ENCODE peak calls at places on chromosome 4, in ten cellular contexts. Y, D, X, N, V, F, M, A, P and G are unnamed samples.

GRCh38 chr4:38560340-38560739 is 103.7 kb upstream of the KLF3 start:
- DNase-seq in Y (no peak), D (no peak), X (no peak), N (no peak), V (no peak), F (no peak), M (no peak), A (no peak), P (no peak), G (no peak)

GRCh38 chr4:3825530-3825929 is 59.3 kb downstream of the ADRA2C start:
- DNase-seq in Y (no peak), D (no peak), X (no peak), N (no peak), V (no peak), F (no peak), M (no peak), A (no peak), P (no peak), G (no peak)

GRCh38 chr4:85591361-85592098 is 116.6 kb downstream of the ARHGAP24 start:
- DNase-seq in Y (peak; percentile 51), D (no peak), X (no peak), N (no peak), V (no peak), F (no peak), M (no peak), A (no peak), P (no peak), G (no peak)

GRCh38 chr4:94285666-94286065 is 57.0 kb downstream of the HPGDS start:
- DNase-seq in Y (no peak), D (no peak), X (no peak), N (no peak), V (no peak), F (no peak), M (no peak), A (no peak), P (no peak), G (no peak)

GRCh38 chr4:74320559-74321118 is 12.4 kb downstream of the EPGN start:
- DNase-seq in Y (peak; percentile 56), D (peak; percentile 43), X (no peak), N (no peak), V (peak; percentile 63), F (no peak), M (no peak), A (peak; percentile 14), P (peak; percentile 86), G (peak; percentile 10)

GRCh38 chr4:118351851-118352827 is 664 bp downstream of the PRSS12 start:
- DNase-seq in Y (no peak), D (peak; percentile 65), X (no peak), N (no peak), V (peak; percentile 63), F (no peak), M (no peak), A (peak; percentile 35), P (no peak), G (peak; percentile 65)

GRCh38 chr4:48025005-48025404 is 8.4 kb downstream of the NIPAL1 start:
- DNase-seq in Y (no peak), D (no peak), X (no peak), N (no peak), V (no peak), F (no peak), M (no peak), A (no peak), P (no peak), G (no peak)

GRCh38 chr4:76373919-76374552 is 46.9 kb downstream of the CCDC158 start:
- DNase-seq in Y (no peak), D (no peak), X (no peak), N (no peak), V (no peak), F (no peak), M (no peak), A (no peak), P (no peak), G (no peak)

GRCh38 chr4:16897991-16898827 is at the start of gene LDB2:
- DNase-seq in Y (no peak), D (peak; percentile 30), X (peak; percentile 89), N (peak; percentile 66), V (peak; percentile 84), F (no peak), M (peak; percentile 51), A (peak; percentile 59), P (no peak), G (peak; percentile 46)

GRCh38 chr4:177351611-177352010 is 41.9 kb downstream of the NEIL3 start:
- DNase-seq in Y (no peak), D (no peak), X (no peak), N (no peak), V (no peak), F (no peak), M (no peak), A (no peak), P (no peak), G (no peak)
- H3K36me3 ChIP-seq in Y (no peaks in the 10 kb centered on the region), D (no peaks in the 10 kb centered on the region), X (no peaks in the 10 kb centered on the region), N (no peaks in the 10 kb centered on the region), V (peaks cover 4% of the 10 kb centered on the region), F (no peaks in the 10 kb centered on the region), M (no peaks in the 10 kb centered on the region), A (no peaks in the 10 kb centered on the region), P (peaks cover 39% of the 10 kb centered on the region), G (peaks cover 1% of the 10 kb centered on the region)

GRCh38 chr4:112702892-112703291 is 65.9 kb downstream of the LARP7 start:
- DNase-seq in Y (no peak), D (no peak), X (no peak), N (no peak), V (no peak), F (no peak), M (no peak), A (no peak), P (no peak), G (no peak)

GRCh38 chr4:112706840-112707207 is 69.9 kb downstream of the LARP7 start:
- DNase-seq in Y (no peak), D (no peak), X (no peak), N (no peak), V (no peak), F (no peak), M (no peak), A (no peak), P (no peak), G (no peak)

GRCh38 chr4:112708772-112709171 is 71.8 kb downstream of the LARP7 start:
- DNase-seq in Y (no peak), D (no peak), X (no peak), N (no peak), V (no peak), F (no peak), M (no peak), A (no peak), P (no peak), G (no peak)

GRCh38 chr4:112704322-112704721 is 67.4 kb downstream of the LARP7 start:
- DNase-seq in Y (no peak), D (no peak), X (no peak), N (no peak), V (no peak), F (no peak), M (no peak), A (no peak), P (no peak), G (no peak)

DNA sequence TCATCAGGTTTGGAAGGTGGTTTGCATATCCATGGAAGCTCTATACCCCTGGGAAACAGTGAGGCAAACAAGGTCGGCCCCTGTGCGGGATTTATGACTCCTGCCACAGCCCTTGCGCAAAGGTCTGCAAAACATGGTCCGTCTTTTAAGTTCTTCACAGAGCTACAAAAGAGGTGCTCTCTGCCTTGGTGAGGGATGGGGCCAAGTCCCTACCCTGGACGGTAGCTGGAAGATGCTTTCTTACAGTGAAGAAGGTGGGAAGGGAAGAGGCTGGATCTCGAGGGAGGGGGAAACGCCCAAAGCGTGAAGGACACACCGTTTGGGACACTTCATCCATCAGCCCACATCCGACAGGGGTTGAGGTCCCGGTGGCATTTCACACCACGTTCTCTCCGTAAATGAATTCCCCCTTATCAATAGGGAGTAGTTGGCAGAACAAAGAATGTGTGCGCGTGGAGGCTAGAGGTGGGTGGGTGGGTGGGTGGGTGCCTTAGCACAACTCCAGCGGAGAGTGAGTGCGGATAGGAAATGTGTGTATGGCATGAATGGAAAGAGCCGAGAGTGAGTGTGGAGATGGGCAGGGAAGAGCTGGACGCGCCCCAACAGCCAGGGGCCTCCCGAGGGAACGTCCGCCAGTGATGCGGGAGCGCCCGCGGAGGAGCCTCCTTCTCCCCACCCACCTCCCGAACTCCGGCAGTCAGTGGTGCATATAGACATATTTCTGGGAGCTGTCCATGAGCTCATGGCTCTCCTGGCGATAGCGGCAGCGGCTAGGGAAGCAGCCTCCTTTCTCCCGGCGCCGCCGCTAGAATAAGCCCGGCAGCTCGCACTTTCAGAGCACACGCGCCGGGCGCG is 68.3 kb downstream of the LARP7 start:
- DNase-seq in Y (no peak), D (peak; percentile 13), X (peak; percentile 53), N (peak; percentile 28), V (peak; percentile 72), F (peak; percentile 3), M (no peak), A (peak; percentile 35), P (peak; percentile 59), G (peak; percentile 70)
- H3K4me3 ChIP-seq in Y (peak overlapping the region; percentile 40), D (peak overlapping the region; percentile 27), X (peak overlapping the region; percentile 56), N (peak overlapping the region; percentile 69), V (peak overlapping the region; percentile 85), F (peak overlapping the region; percentile 79), M (peak overlapping the region; percentile 49), A (peak overlapping the region; percentile 86), P (peak overlapping the region; percentile 20), G (peak overlapping the region; percentile 76)

DNA sequence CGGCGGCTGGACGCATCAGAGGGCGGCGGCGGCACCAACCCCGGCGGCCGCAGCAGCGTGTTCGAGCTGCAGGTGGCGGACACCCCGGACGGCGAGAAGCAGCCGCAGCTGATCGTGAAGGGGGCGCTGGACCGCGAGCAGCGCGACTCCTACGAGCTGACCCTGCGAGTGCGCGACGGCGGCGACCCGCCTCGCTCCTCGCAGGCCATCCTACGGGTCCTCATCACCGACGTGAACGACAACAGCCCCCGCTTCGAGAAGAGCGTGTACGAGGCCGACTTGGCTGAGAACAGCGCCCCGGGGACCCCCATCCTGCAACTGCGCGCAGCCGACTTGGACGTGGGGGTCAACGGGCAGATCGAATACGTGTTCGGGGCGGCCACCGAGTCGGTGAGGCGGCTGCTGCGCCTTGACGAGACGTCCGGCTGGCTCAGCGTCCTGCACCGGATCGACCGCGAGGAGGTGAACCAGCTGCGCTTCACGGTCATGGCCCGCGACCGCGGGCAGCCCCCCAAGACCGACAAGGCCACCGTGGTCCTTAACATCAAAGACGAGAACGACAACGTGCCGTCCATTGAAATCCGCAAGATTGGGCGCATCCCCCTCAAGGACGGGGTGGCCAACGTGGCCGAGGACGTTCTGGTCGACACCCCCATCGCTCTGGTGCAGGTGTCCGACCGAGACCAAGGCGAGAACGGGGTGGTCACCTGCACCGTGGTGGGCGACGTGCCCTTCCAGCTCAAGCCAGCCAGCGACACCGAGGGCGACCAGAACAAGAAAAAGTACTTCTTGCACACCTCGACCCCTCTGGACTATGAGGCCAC is 2.1 kb downstream of the PCDH7 start:
- DNase-seq in Y (no peak), D (no peak), X (peak; percentile 22), N (no peak), V (peak; percentile 41), F (no peak), M (no peak), A (no peak), P (no peak), G (peak; percentile 58)
- H3K27me3 ChIP-seq in Y (no peaks in the 10 kb centered on the region), D (peaks cover 69% of the 10 kb centered on the region), X (no peaks in the 10 kb centered on the region), N (no peaks in the 10 kb centered on the region), V (peaks cover 48% of the 10 kb centered on the region), F (no peaks in the 10 kb centered on the region), M (no peaks in the 10 kb centered on the region), A (no peaks in the 10 kb centered on the region), P (no peaks in the 10 kb centered on the region), G (peaks cover 60% of the 10 kb centered on the region)

DNA sequence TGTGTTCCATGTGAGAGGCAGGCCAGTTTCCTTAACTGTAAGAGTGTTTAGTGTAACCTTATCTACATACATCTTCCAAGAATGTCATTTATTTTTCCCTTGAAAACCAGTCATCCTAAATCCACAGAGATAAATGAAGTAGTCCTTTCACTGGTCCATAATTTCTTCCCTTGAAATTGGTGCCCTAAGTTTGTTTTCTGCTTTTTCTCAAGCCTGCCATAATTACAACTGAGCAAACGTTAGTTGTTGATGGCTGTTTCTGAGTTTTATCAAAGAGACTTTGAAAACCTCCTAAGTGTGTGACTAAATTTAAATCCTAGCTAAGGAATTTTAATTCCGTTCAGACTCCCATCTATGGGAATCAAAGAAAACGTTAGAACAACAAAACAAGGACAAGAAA is 3.6 kb upstream of the TDO2 start:
- DNase-seq in Y (no peak), D (no peak), X (no peak), N (no peak), V (no peak), F (no peak), M (no peak), A (no peak), P (no peak), G (no peak)
- H3K36me3 ChIP-seq in Y (no peaks in the 10 kb centered on the region), D (no peaks in the 10 kb centered on the region), X (no peaks in the 10 kb centered on the region), N (no peaks in the 10 kb centered on the region), V (no peaks in the 10 kb centered on the region), F (no peaks in the 10 kb centered on the region), M (no peaks in the 10 kb centered on the region), A (no peaks in the 10 kb centered on the region), P (no peaks in the 10 kb centered on the region), G (no peaks in the 10 kb centered on the region)